ENCODE peak calls at places on chromosomes 1 and 21, in four cellular contexts. M, Z, C and Y are unnamed samples.

GRCh38 chr1:41862411-41863221 is 56.1 kb downstream of the HIVEP3 start:
- DNase-seq in M (peak; percentile 33), Z (no peak), C (peak; percentile 97), Y (peak; percentile 69)

GRCh38 chr21:37380349-37381323 is 14.1 kb downstream of the DYRK1A start:
- DNase-seq in M (no peak), Z (no peak), C (no peak), Y (no peak)

GRCh38 chr1:165943198-165943597 is 115.8 kb downstream of the UCK2 start:
- DNase-seq in M (no peak), Z (no peak), C (no peak), Y (no peak)

GRCh38 chr1:19877821-19878636 is 4.2 kb upstream of the OTUD3 start:
- DNase-seq in M (peak; percentile 96), Z (no peak), C (no peak), Y (peak; percentile 77)

GRCh38 chr1:91997607-91998195 is 32.1 kb upstream of the EPHX4 start:
- DNase-seq in M (peak; percentile 72), Z (peak; percentile 50), C (peak; percentile 50), Y (peak; percentile 1)

GRCh38 chr1:68344208-68344607 is 105.5 kb downstream of the RPE65 start:
- DNase-seq in M (no peak), Z (no peak), C (no peak), Y (no peak)

GRCh38 chr1:34858901-34859441 is 578 bp downstream of the SMIM12 start:
- DNase-seq in M (peak; percentile 10), Z (peak; percentile 11), C (peak; percentile 31), Y (no peak)

GRCh38 chr21:41662761-41663160 is 104.1 kb downstream of the RIPK4 start:
- DNase-seq in M (no peak), Z (no peak), C (no peak), Y (no peak)

GRCh38 chr1:77421504-77422233 is 139.8 kb downstream of the AK5 start:
- DNase-seq in M (no peak), Z (no peak), C (no peak), Y (no peak)

GRCh38 chr1:41314376-41314775 is 46.9 kb upstream of the FOXO6 start:
- DNase-seq in M (no peak), Z (no peak), C (peak; percentile 40), Y (no peak)

GRCh38 chr1:155983191-155984023 is 5.1 kb upstream of the ARHGEF2 start:
- DNase-seq in M (peak; percentile 89), Z (peak; percentile 85), C (peak; percentile 88), Y (peak; percentile 61)

GRCh38 chr1:219837274-219837993 is 90.9 kb downstream of the SLC30A10 start:
- DNase-seq in M (peak; percentile 65), Z (peak; percentile 38), C (peak; percentile 46), Y (no peak)

GRCh38 chr1:60921175-60921574 is 161.2 kb upstream of the NFIA start:
- DNase-seq in M (no peak), Z (no peak), C (no peak), Y (no peak)
- H3K36me3 ChIP-seq in M (no peaks in the 10 kb centered on the region), Z (no peaks in the 10 kb centered on the region), C (no peaks in the 10 kb centered on the region), Y (no peaks in the 10 kb centered on the region)

GRCh38 chr21:44856131-44856530 is 17.4 kb downstream of the PTTG1IP start:
- DNase-seq in M (no peak), Z (no peak), C (no peak), Y (no peak)

GRCh38 chr21:44855572-44855971 is 17.9 kb downstream of the PTTG1IP start:
- DNase-seq in M (no peak), Z (no peak), C (no peak), Y (no peak)

GRCh38 chr21:44857127-44857892 is 16.2 kb downstream of the PTTG1IP start:
- DNase-seq in M (no peak), Z (no peak), C (no peak), Y (no peak)

GRCh38 chr21:44858291-44858690 is 15.2 kb downstream of the PTTG1IP start:
- DNase-seq in M (no peak), Z (no peak), C (no peak), Y (no peak)

GRCh38 chr21:44858791-44859190 is 14.7 kb downstream of the PTTG1IP start:
- DNase-seq in M (no peak), Z (no peak), C (no peak), Y (no peak)
- H3K36me3 ChIP-seq in M (peaks cover 76% of the 10 kb centered on the region), Z (peaks cover 28% of the 10 kb centered on the region), C (peaks cover 47% of the 10 kb centered on the region), Y (peaks cover 35% of the 10 kb centered on the region)

GRCh38 chr1:42929434-42930177 is 29.1 kb downstream of the SLC2A1 start:
- DNase-seq in M (no peak), Z (no peak), C (no peak), Y (no peak)

GRCh38 chr1:42930178-42931107 is 28.2 kb downstream of the SLC2A1 start:
- DNase-seq in M (no peak), Z (no peak), C (no peak), Y (no peak)

GRCh38 chr1:42927274-42927841 is 31.3 kb downstream of the SLC2A1 start:
- DNase-seq in M (no peak), Z (no peak), C (no peak), Y (no peak)

GRCh38 chr1:42927920-42928505 is 30.7 kb downstream of the SLC2A1 start:
- DNase-seq in M (no peak), Z (no peak), C (no peak), Y (no peak)

GRCh38 chr1:42928859-42929258 is 29.8 kb downstream of the SLC2A1 start:
- DNase-seq in M (no peak), Z (no peak), C (no peak), Y (no peak)
- H3K36me3 ChIP-seq in M (peaks cover 22% of the 10 kb centered on the region), Z (peaks cover 79% of the 10 kb centered on the region), C (peaks cover 59% of the 10 kb centered on the region), Y (peaks cover 77% of the 10 kb centered on the region)

GRCh38 chr1:160282807-160283206 is 2.1 kb downstream of the PEX19 start:
- DNase-seq in M (no peak), Z (no peak), C (no peak), Y (no peak)

GRCh38 chr1:160284220-160284781 is 632 bp downstream of the PEX19 start:
- DNase-seq in M (peak; percentile 25), Z (peak; percentile 41), C (peak; percentile 62), Y (no peak)

GRCh38 chr1:160284782-160285344 is at the start of gene PEX19:
- DNase-seq in M (peak; percentile 96), Z (peak; percentile 91), C (peak; percentile 95), Y (no peak)

DNA sequence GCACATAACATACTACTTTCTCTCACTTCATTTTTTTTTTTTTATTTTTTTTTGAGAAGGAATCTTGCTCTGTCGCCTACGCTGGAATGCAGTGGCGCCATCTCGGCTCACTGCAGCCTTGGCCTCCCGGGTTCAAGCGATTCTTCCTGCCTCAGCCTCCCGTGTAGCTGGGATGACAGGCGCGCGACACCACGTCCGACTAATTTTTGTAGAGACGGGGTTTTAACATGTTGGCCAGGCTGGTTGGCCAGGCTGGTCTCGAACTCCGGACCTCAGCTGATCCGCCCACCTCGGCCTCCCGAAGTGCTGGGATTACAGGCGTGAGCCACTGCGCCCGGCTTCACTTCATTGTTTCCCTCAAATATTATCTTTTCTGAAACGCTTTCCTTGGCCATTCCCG is 573 bp upstream of the PEX19 start:
- DNase-seq in M (no peak), Z (no peak), C (no peak), Y (no peak)
- H3K36me3 ChIP-seq in M (peaks cover 33% of the 10 kb centered on the region), Z (peaks cover 46% of the 10 kb centered on the region), C (peaks cover 34% of the 10 kb centered on the region), Y (peaks cover 20% of the 10 kb centered on the region)

DNA sequence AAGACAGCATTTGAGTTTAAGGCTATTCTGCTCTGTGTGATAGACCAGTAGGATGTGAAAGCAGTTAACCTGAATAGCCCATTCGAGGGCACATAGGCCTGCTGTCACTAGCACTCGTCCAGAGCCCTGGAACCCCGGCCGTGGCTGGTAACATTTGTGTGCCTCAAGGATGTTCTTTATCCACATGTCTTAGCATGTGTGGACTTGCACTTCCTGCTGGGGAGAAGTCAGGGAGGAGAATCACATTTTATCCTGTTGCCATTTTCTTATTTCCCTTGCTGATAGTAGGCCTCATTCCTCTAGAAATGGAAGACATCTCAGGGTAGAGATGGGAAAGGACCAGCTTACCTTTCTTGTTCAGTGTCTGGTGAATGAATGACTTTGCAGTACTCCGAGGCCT is 54.7 kb downstream of the VPS13D start:
- DNase-seq in M (no peak), Z (no peak), C (no peak), Y (peak; percentile 5)
- H3K36me3 ChIP-seq in M (no peaks in the 10 kb centered on the region), Z (peaks cover 65% of the 10 kb centered on the region), C (peaks cover 17% of the 10 kb centered on the region), Y (peaks cover 15% of the 10 kb centered on the region)

GRCh38 chr1:37703061-37703460 is 10.7 kb downstream of the CDCA8 start:
- DNase-seq in M (no peak), Z (no peak), C (no peak), Y (no peak)
- H3K36me3 ChIP-seq in M (peaks cover 92% of the 10 kb centered on the region), Z (peaks cover 94% of the 10 kb centered on the region), C (peaks cover 19% of the 10 kb centered on the region), Y (peaks cover 37% of the 10 kb centered on the region)

DNA sequence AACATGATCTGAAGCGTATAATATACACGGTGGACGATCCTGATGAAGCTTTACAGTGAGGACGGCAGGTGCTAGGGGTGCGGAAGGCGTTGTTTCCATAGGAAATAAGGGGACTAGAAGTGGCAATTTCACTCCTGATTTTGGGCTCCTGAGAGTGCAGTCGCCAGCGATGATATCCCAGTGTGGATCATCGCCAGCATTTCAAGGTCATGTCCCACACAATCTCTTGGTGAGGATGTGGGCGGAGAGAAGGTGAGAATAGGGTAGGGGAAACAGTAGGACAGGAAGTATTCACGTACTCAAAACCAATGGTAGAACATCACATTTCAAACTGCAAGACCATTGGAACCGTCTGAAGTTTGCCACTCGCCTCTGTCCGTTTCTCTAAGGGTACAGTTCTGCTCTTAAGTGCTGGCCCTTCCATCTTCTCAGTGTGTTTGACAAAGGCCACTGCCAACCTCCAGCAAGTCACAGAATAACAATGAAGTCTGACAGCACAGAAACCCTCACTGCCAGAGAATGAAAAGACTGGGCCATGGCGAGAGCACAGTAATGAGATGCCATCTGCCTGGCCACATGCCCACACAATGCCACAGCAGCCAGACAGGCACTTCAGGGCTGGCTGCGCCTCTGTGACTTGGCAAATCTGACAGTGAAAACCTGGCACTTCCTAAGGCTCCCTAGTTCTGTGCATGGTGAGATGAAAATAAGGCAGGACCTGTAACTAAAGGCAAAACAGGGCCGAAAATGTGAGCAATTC is 27.9 kb downstream of the PCSK9 start:
- DNase-seq in M (no peak), Z (no peak), C (no peak), Y (no peak)
- H3K36me3 ChIP-seq in M (peaks cover 52% of the 10 kb centered on the region), Z (peaks cover 48% of the 10 kb centered on the region), C (peaks cover 27% of the 10 kb centered on the region), Y (peaks cover 32% of the 10 kb centered on the region)

DNA sequence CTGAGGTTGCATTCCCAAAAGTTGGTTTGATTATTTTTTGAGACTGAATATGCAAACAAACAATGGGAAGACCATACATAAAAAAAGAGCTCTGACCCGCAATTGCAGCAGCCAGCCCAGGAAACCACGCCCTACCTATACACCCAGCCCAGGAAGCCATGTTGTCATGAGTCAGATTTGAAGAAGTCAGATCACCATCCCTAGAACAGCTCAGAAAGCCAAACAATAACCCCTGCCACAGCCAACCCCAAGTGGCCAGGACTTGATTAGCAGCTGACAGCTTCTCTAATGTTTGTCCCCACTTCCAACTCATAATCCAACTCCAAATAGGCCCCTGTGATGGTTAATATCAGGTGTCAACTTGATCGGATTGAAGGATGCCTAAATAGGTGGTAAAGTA is 621.9 kb downstream of the NPHP4 start:
- DNase-seq in M (no peak), Z (no peak), C (no peak), Y (no peak)
- H3K36me3 ChIP-seq in M (no peaks in the 10 kb centered on the region), Z (no peaks in the 10 kb centered on the region), C (no peaks in the 10 kb centered on the region), Y (no peaks in the 10 kb centered on the region)

GRCh38 chr21:46425566-46425965 is 33.1 kb upstream of the DIP2A start:
- DNase-seq in M (no peak), Z (no peak), C (no peak), Y (no peak)
- H3K36me3 ChIP-seq in M (peaks cover 15% of the 10 kb centered on the region), Z (peaks cover 54% of the 10 kb centered on the region), C (peaks cover 34% of the 10 kb centered on the region), Y (peaks cover 29% of the 10 kb centered on the region)